ENCODE peak calls at places on chromosome 14, in seven cellular contexts. C is sigmoid colon, D is thoracic aorta, O is tibial nerve, F is tibial artery, N is pancreas, A is stomach. K is an unnamed sample. For H3K4me1 and H3K36me3, the result is how much of the 10 kb centered on the place peaks cover.

GRCh38 chr14:94144765-94145164 is 15.4 kb upstream of the IFI27L2 start:
- DNase-seq in O (no peak), C (no peak), D (no peak), F (no peak), N (no peak), A (no peak), K (no peak)

GRCh38 chr14:89422952-89423345 is 5.9 kb upstream of the FOXN3 start:
- DNase-seq in C (peak), D (no peak), F (no peak), N (no peak), O (no peak), A (no peak), K (no peak)

GRCh38 chr14:64279719-64280668 is 14.2 kb downstream of the ESR2 start:
- DNase-seq in A (peak), F (no peak), O (no peak), C (no peak), N (no peak), D (no peak), K (no peak)

GRCh38 chr14:102503576-102504224 is 5.9 kb downstream of the ANKRD9 start:
- DNase-seq in C (no peak), N (no peak), F (no peak), O (no peak), D (no peak), A (no peak), K (peak)

GRCh38 chr14:24818054-24818822 is 184.2 kb upstream of the GZMB start:
- DNase-seq in D (no peak), A (no peak), N (peak), F (no peak), C (no peak), O (no peak), K (no peak)

GRCh38 chr14:106044515-106044914 is 518.1 kb downstream of the TMEM121 start:
- DNase-seq in O (no peak), D (no peak), A (no peak), C (no peak), F (no peak), N (no peak), K (no peak)

GRCh38 chr14:51087024-51087423 is 7.9 kb downstream of the TRIM9 start:
- DNase-seq in D (no peak), N (no peak), O (no peak), F (no peak), C (peak), A (no peak), K (no peak)

GRCh38 chr14:98173291-98173690 is 1098.7 kb downstream of the BCL11B start:
- DNase-seq in C (no peak), F (no peak), A (no peak), N (no peak), D (no peak), O (no peak), K (no peak)

GRCh38 chr14:26966942-26967341 is 369.1 kb upstream of the NOVA1 start:
- DNase-seq in F (no peak), A (no peak), O (peak), C (peak), D (no peak), N (no peak), K (no peak)

GRCh38 chr14:33315721-33316120 is 377.0 kb downstream of the NPAS3 start:
- DNase-seq in O (no peak), A (no peak), C (no peak), D (no peak), N (no peak), F (no peak), K (no peak)

GRCh38 chr14:45716506-45716905 is 463.5 kb upstream of the MIS18BP1 start:
- DNase-seq in N (no peak), O (no peak), C (no peak), F (no peak), A (no peak), D (no peak), K (no peak)

GRCh38 chr14:24234095-24235020 is 1.6 kb downstream of the GMPR2 start:
- DNase-seq in F (no peak), A (no peak), N (no peak), O (no peak), C (no peak), D (no peak), K (no peak)

GRCh38 chr14:28773917-28774691 is 7.5 kb downstream of the FOXG1 start:
- DNase-seq in C (no peak), N (no peak), O (no peak), A (no peak), F (no peak), D (no peak), K (no peak)

GRCh38 chr14:20743556-20743955 is 2.1 kb upstream of the EDDM3A start:
- DNase-seq in N (no peak), F (no peak), D (no peak), A (no peak), C (no peak), O (no peak), K (no peak)

GRCh38 chr14:36426836-36427235 is 93.2 kb downstream of the NKX2-1 start:
- DNase-seq in F (no peak), N (no peak), O (no peak), A (no peak), D (no peak), C (no peak), K (no peak)

GRCh38 chr14:91889477-91890211 is 22.3 kb upstream of the TC2N start:
- DNase-seq in D (no peak), O (no peak), N (peak), A (peak), F (no peak), C (peak), K (no peak)

GRCh38 chr14:103194256-103195045 is 71.2 kb downstream of the TNFAIP2 start:
- DNase-seq in A (no peak), N (no peak), F (no peak), D (no peak), C (peak), O (no peak), K (no peak)

GRCh38 chr14:81465507-81466228 is 65.5 kb upstream of the STON2 start:
- DNase-seq in N (no peak), A (no peak), D (no peak), C (no peak), F (no peak), O (no peak), K (no peak)

GRCh38 chr14:92495041-92495440 is 18.5 kb upstream of the RIN3 start:
- DNase-seq in O (no peak), F (no peak), N (no peak), A (no peak), D (no peak), C (no peak), K (no peak)

GRCh38 chr14:101503431-101504095 is 57.7 kb upstream of the DIO3 start:
- DNase-seq in N (no peak), C (peak), A (peak), O (peak), D (no peak), F (peak), K (no peak)

GRCh38 chr14:91284791-91285548 is 40.5 kb upstream of the GPR68 start:
- DNase-seq in D (no peak), A (no peak), O (no peak), C (no peak), F (no peak), N (no peak), K (no peak)

GRCh38 chr14:20682435-20683124 is 1.8 kb upstream of the RNASE4 start:
- DNase-seq in O (peak), C (peak), D (peak), N (peak), F (peak), A (peak), K (peak)

GRCh38 chr14:75493580-75494130 is 28.6 kb upstream of the BATF start:
- DNase-seq in D (no peak), C (no peak), F (no peak), O (no peak), A (no peak), N (no peak), K (no peak)

GRCh38 chr14:50830932-50831703 is at the start of gene NIN:
- DNase-seq in D (peak), F (peak), C (peak), A (peak), O (peak), N (peak), K (peak)

GRCh38 chr14:79809849-79810612 is 401.3 kb downstream of the DIO2 start:
- DNase-seq in O (no peak), C (no peak), A (no peak), D (no peak), F (no peak), N (no peak), K (no peak)

GRCh38 chr14:50668008-50668851 is at the start of gene SAV1:
- DNase-seq in D (peak), C (peak), A (peak), O (peak), F (peak), N (peak), K (peak)

DNA sequence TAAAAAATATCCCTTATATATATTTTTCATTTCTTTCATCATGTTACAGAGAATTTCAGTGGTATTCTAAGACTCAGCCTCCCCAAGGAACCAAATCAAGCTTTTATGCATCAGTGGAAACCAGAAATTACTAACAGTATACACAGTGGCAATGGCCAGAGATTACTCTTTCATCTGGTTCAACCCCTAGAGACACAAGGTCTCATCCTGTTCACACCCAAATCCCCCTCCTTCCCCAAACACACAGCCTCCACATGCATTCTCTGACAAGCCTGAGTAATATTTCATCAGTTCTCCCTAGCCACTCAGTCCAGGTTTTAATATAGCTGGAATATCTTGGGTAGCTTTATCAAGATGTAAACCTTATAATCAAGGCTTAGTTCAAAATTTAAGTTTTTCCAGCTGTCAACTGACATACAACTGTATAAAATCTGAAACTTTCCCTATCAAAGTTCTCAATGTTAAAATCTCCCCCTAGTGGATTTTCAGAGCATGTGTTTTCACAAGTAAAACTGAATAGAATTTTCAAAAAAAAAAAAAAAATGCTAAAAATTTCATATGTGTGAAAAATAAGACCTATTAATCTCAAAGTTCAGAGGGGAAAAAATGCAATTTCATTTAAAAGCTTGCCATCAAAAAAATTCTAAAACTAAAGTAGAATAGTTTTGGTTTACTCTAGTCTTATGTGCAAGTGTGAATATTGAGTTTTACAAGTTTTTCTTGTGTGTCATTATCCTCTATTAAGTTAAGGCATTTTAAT is 10.5 kb upstream of the SSTR1 start:
- DNase-seq in O (no peak), F (no peak), N (no peak), C (no peak), A (no peak), D (no peak), K (no peak)
- TF ChIP-seq CTCF in O (peak), F (peak), N (peak), C (no peak), A (peak), D (peak), K (peak)

DNA sequence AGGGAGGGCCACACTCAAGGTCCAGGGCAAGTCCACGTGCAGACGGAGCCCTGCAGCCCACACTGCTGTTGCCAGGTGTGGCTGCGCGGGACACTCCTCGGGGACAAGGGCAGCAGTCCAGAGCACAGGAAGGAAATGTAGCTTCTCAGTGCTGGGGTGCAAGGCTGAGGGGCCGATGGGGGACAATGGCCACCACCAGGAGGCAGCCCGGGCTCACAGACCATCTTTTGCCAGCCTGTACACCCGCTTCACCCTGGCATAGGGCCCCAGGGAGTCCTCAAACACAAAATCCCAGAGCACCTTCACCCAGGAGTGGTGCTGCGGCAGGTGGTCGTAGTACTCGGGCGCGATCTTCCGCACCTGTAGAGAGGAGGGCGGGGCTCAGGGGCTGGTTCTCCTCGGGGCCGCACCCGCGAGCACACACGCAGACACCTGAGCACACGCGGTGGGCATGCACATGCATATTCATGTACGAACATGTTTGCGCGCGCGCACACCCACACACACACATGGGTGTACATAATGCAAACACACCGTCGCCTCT is 12.8 kb downstream of the DEGS2 start:
- DNase-seq in C (no peak), N (no peak), F (no peak), A (no peak), D (no peak), O (no peak), K (no peak)
- H3K4me1 ChIP-seq in C (under half), N (under half), F (under half), A (half or more), D (under half), O (under half), K (under half)

DNA sequence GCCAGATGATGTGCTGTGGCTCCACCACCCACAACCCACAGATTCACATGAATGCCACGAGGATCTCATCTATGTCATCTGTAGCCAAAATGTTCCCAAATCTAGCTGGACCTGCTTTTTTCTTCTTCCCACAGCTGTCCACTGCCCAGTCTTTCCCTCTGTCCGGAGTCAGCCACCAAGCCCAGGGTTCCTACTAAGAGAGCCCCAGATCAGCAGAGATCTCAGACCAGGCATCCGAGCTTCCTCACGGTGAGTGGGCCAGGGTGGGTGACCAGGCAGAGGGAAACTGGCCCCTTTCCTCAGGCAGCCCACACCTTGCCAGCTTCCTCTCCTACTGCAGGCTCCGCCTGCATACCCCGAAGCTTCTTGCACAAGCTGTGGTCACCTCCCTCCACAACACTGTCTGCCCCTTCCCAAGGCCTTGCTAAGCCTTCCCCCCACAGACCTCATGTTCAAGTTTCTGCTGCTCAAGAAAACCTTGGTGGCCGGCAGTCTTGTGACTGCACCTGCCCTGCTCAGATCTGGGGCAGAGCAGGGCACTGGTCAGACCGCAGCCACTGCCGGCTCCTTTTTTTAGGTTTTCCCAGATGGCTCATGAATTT is 81.4 kb downstream of the ACTN1 start:
- DNase-seq in F (no peak), D (no peak), N (no peak), A (no peak), O (no peak), C (no peak), K (no peak)
- H3K36me3 ChIP-seq in F (half or more), D (half or more), N (under half), A (half or more), O (half or more), C (half or more), K (half or more)

DNA sequence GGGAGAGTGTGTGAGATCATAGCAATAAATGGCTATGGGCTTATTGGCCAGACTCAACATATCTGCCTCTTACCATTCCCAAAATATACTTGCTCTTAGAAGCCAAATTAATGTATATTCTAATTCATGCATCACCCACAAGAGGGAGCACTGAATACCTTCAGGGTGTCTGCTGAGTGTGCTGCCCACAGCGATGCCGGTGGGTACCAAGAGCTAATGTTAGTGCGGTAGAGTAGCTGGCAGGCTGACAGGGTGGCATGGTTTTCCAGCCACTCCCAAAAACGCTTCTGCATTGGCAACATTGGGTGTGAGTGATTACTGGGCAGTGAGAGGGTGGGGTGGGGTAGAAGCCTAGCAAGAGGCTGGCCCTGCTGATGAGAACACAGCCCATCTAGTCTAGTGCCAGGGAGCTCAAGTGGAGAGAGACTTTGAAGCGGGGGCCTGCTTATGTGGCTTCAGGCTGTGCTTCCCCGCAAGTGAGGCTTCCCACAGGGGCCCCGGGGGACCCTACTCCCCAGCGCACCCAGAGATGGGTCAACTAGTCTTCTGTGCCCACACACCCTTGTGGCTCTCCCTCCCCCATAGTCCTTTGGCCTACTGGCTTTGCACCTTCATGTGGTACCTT is 9.2 kb upstream of the PLEKHD1 start:
- DNase-seq in O (no peak), D (no peak), A (no peak), F (no peak), C (no peak), N (no peak), K (no peak)
- TF ChIP-seq CTCF in O (no peak), D (no peak), A (no peak), F (no peak), C (no peak), N (peak), K (no peak)